ENCODE peak calls at places on chromosomes 11 and 22, in nine cellular contexts. One of them, this sample, is unnamed.
A peak's percentile ranks its signal among the peaks of the same experiment; 100 is the strongest.

GRCh38 chr11:96464695-96465307 is 75.0 kb downstream of the JRKL start:
- DNase-seq in fibroblast of lung: peak; percentile 89
- DNase-seq in choroid plexus epithelial cell: peak; percentile 90
- DNase-seq in brain microvascular endothelial cell: peak; percentile 34
- DNase-seq in fibroblast of mammary gland: peak; percentile 80
- DNase-seq in breast epithelium: no peak
- DNase-seq in IMR-90: peak; percentile 78
- DNase-seq in CD8-positive, alpha-beta T cell: no peak
- DNase-seq in colonic mucosa: no peak
- DNase-seq in this sample: no peak

GRCh38 chr22:19763141-19764049 is 2.8 kb downstream of the TBX1 start:
- DNase-seq in fibroblast of lung: no peak
- DNase-seq in choroid plexus epithelial cell: no peak
- DNase-seq in brain microvascular endothelial cell: no peak
- DNase-seq in fibroblast of mammary gland: no peak
- DNase-seq in breast epithelium: no peak
- DNase-seq in IMR-90: no peak
- DNase-seq in CD8-positive, alpha-beta T cell: no peak
- DNase-seq in colonic mucosa: no peak
- DNase-seq in this sample: no peak

GRCh38 chr11:15896026-15896425 is 460.3 kb downstream of the SOX6 start:
- DNase-seq in fibroblast of lung: no peak
- DNase-seq in choroid plexus epithelial cell: no peak
- DNase-seq in brain microvascular endothelial cell: no peak
- DNase-seq in fibroblast of mammary gland: no peak
- DNase-seq in breast epithelium: no peak
- DNase-seq in IMR-90: no peak
- DNase-seq in CD8-positive, alpha-beta T cell: no peak
- DNase-seq in colonic mucosa: no peak
- DNase-seq in this sample: no peak

GRCh38 chr22:46984751-46985506 is 222.5 kb downstream of the TBC1D22A start:
- DNase-seq in fibroblast of lung: peak; percentile 62
- DNase-seq in choroid plexus epithelial cell: peak; percentile 67
- DNase-seq in brain microvascular endothelial cell: peak; percentile 33
- DNase-seq in fibroblast of mammary gland: peak; percentile 64
- DNase-seq in breast epithelium: peak; percentile 55
- DNase-seq in IMR-90: peak; percentile 69
- DNase-seq in CD8-positive, alpha-beta T cell: no peak
- DNase-seq in colonic mucosa: no peak
- DNase-seq in this sample: no peak

GRCh38 chr22:44729391-44730012 is 22.9 kb upstream of the ARHGAP8 start:
- DNase-seq in fibroblast of lung: peak; percentile 70
- DNase-seq in choroid plexus epithelial cell: peak; percentile 79
- DNase-seq in brain microvascular endothelial cell: peak; percentile 35
- DNase-seq in fibroblast of mammary gland: peak; percentile 66
- DNase-seq in breast epithelium: no peak
- DNase-seq in IMR-90: peak; percentile 71
- DNase-seq in CD8-positive, alpha-beta T cell: no peak
- DNase-seq in colonic mucosa: no peak
- DNase-seq in this sample: no peak

GRCh38 chr11:101446238-101446637 is 137.6 kb downstream of the TRPC6 start:
- DNase-seq in fibroblast of lung: peak; percentile 31
- DNase-seq in choroid plexus epithelial cell: peak; percentile 27
- DNase-seq in brain microvascular endothelial cell: peak; percentile 69
- DNase-seq in fibroblast of mammary gland: peak; percentile 40
- DNase-seq in breast epithelium: no peak
- DNase-seq in IMR-90: peak; percentile 56
- DNase-seq in CD8-positive, alpha-beta T cell: no peak
- DNase-seq in colonic mucosa: no peak
- DNase-seq in this sample: no peak

GRCh38 chr11:64245797-64246623 is 733 bp downstream of the PPP1R14B start:
- DNase-seq in fibroblast of lung: peak; percentile 83
- DNase-seq in choroid plexus epithelial cell: peak; percentile 82
- DNase-seq in brain microvascular endothelial cell: peak; percentile 92
- DNase-seq in fibroblast of mammary gland: peak; percentile 91
- DNase-seq in breast epithelium: peak; percentile 69
- DNase-seq in IMR-90: peak; percentile 91
- DNase-seq in CD8-positive, alpha-beta T cell: peak; percentile 44
- DNase-seq in colonic mucosa: peak; percentile 77
- DNase-seq in this sample: peak; percentile 50

GRCh38 chr11:126834149-126834548 is 166.4 kb downstream of the KIRREL3 start:
- DNase-seq in fibroblast of lung: peak; percentile 58
- DNase-seq in choroid plexus epithelial cell: no peak
- DNase-seq in brain microvascular endothelial cell: peak; percentile 55
- DNase-seq in fibroblast of mammary gland: peak; percentile 85
- DNase-seq in breast epithelium: no peak
- DNase-seq in IMR-90: peak; percentile 91
- DNase-seq in CD8-positive, alpha-beta T cell: no peak
- DNase-seq in colonic mucosa: no peak
- DNase-seq in this sample: no peak

GRCh38 chr11:70854201-70854600 is 398.2 kb downstream of the SHANK2 start:
- DNase-seq in fibroblast of lung: no peak
- DNase-seq in choroid plexus epithelial cell: no peak
- DNase-seq in brain microvascular endothelial cell: no peak
- DNase-seq in fibroblast of mammary gland: no peak
- DNase-seq in breast epithelium: no peak
- DNase-seq in IMR-90: no peak
- DNase-seq in CD8-positive, alpha-beta T cell: no peak
- DNase-seq in colonic mucosa: no peak
- DNase-seq in this sample: no peak

GRCh38 chr11:76664578-76665061 is 5.9 kb downstream of the LRRC32 start:
- DNase-seq in fibroblast of lung: no peak
- DNase-seq in choroid plexus epithelial cell: no peak
- DNase-seq in brain microvascular endothelial cell: no peak
- DNase-seq in fibroblast of mammary gland: no peak
- DNase-seq in breast epithelium: no peak
- DNase-seq in IMR-90: no peak
- DNase-seq in CD8-positive, alpha-beta T cell: peak; percentile 14
- DNase-seq in colonic mucosa: no peak
- DNase-seq in this sample: peak; percentile 33

GRCh38 chr11:81792416-81792815 is 941.2 kb downstream of the FAM181B start:
- DNase-seq in fibroblast of lung: no peak
- DNase-seq in choroid plexus epithelial cell: no peak
- DNase-seq in brain microvascular endothelial cell: no peak
- DNase-seq in fibroblast of mammary gland: no peak
- DNase-seq in breast epithelium: no peak
- DNase-seq in IMR-90: no peak
- DNase-seq in CD8-positive, alpha-beta T cell: no peak
- DNase-seq in colonic mucosa: no peak
- DNase-seq in this sample: no peak

GRCh38 chr11:12702999-12703453 is 28.8 kb downstream of the TEAD1 start:
- DNase-seq in fibroblast of lung: no peak
- DNase-seq in choroid plexus epithelial cell: no peak
- DNase-seq in brain microvascular endothelial cell: no peak
- DNase-seq in fibroblast of mammary gland: no peak
- DNase-seq in breast epithelium: no peak
- DNase-seq in IMR-90: peak; percentile 47
- DNase-seq in CD8-positive, alpha-beta T cell: no peak
- DNase-seq in colonic mucosa: no peak
- DNase-seq in this sample: no peak

GRCh38 chr11:69295995-69296889 is 2.3 kb downstream of the MYEOV start:
- DNase-seq in fibroblast of lung: peak; percentile 92
- DNase-seq in choroid plexus epithelial cell: peak; percentile 89
- DNase-seq in brain microvascular endothelial cell: peak; percentile 61
- DNase-seq in fibroblast of mammary gland: peak; percentile 95
- DNase-seq in breast epithelium: no peak
- DNase-seq in IMR-90: peak; percentile 74
- DNase-seq in CD8-positive, alpha-beta T cell: no peak
- DNase-seq in colonic mucosa: no peak
- DNase-seq in this sample: no peak

GRCh38 chr11:88383446-88383845 is 45.9 kb upstream of the CTSC start:
- DNase-seq in fibroblast of lung: no peak
- DNase-seq in choroid plexus epithelial cell: no peak
- DNase-seq in brain microvascular endothelial cell: no peak
- DNase-seq in fibroblast of mammary gland: no peak
- DNase-seq in breast epithelium: no peak
- DNase-seq in IMR-90: no peak
- DNase-seq in CD8-positive, alpha-beta T cell: no peak
- DNase-seq in colonic mucosa: no peak
- DNase-seq in this sample: no peak

GRCh38 chr11:8180469-8180868 is 11.6 kb upstream of the RIC3 start:
- DNase-seq in fibroblast of lung: no peak
- DNase-seq in choroid plexus epithelial cell: no peak
- DNase-seq in brain microvascular endothelial cell: no peak
- DNase-seq in fibroblast of mammary gland: no peak
- DNase-seq in breast epithelium: no peak
- DNase-seq in IMR-90: no peak
- DNase-seq in CD8-positive, alpha-beta T cell: no peak
- DNase-seq in colonic mucosa: no peak
- DNase-seq in this sample: no peak

DNA sequence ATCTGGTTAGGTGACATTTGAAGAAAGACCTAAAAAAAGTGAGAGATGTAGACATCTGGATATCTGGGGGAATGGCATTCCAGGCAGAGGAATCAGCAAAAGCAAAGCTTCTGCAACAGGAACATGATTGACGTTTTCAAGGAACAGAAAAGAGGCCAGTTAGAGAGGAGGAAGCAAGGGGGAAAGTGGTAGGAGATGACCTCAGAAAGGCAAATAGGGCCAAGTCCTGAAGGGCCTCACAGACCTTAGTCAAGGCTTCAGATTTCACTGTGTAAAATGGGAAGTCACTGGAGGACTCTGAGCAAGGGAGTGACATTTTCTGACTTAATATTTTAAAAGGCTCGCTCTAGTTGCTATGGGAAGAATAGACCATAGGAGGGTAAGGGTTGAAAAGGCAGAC is 9.7 kb downstream of the DEUP1 start:
- DNase-seq in fibroblast of lung: no peak
- DNase-seq in choroid plexus epithelial cell: no peak
- DNase-seq in brain microvascular endothelial cell: no peak
- DNase-seq in fibroblast of mammary gland: no peak
- DNase-seq in breast epithelium: no peak
- DNase-seq in IMR-90: no peak
- DNase-seq in CD8-positive, alpha-beta T cell: no peak
- DNase-seq in colonic mucosa: no peak
- DNase-seq in this sample: no peak
- TF ChIP-seq CTCF in fibroblast of lung: no peak
- TF ChIP-seq CTCF in choroid plexus epithelial cell: no peak
- TF ChIP-seq CTCF in brain microvascular endothelial cell: no peak
- TF ChIP-seq CTCF in fibroblast of mammary gland: no peak
- TF ChIP-seq CTCF in breast epithelium: no peak
- TF ChIP-seq CTCF in IMR-90: no peak
- TF ChIP-seq CTCF in CD8-positive, alpha-beta T cell: no peak
- TF ChIP-seq CTCF in colonic mucosa: no peak
- TF ChIP-seq CTCF in this sample: no peak

GRCh38 chr11:29018631-29019030 is 910.4 kb downstream of the METTL15 start:
- DNase-seq in fibroblast of lung: peak; percentile 46
- DNase-seq in choroid plexus epithelial cell: peak; percentile 91
- DNase-seq in brain microvascular endothelial cell: peak; percentile 90
- DNase-seq in fibroblast of mammary gland: peak; percentile 57
- DNase-seq in breast epithelium: no peak
- DNase-seq in IMR-90: peak; percentile 89
- DNase-seq in CD8-positive, alpha-beta T cell: no peak
- DNase-seq in colonic mucosa: no peak
- DNase-seq in this sample: no peak
- TF ChIP-seq CTCF in fibroblast of lung: no peak
- TF ChIP-seq CTCF in choroid plexus epithelial cell: no peak
- TF ChIP-seq CTCF in brain microvascular endothelial cell: no peak
- TF ChIP-seq CTCF in fibroblast of mammary gland: no peak
- TF ChIP-seq CTCF in breast epithelium: no peak
- TF ChIP-seq CTCF in IMR-90: peak; percentile 14
- TF ChIP-seq CTCF in CD8-positive, alpha-beta T cell: no peak
- TF ChIP-seq CTCF in colonic mucosa: no peak
- TF ChIP-seq CTCF in this sample: no peak

GRCh38 chr11:73228268-73229134 is 10.4 kb downstream of the P2RY2 start:
- DNase-seq in fibroblast of lung: no peak
- DNase-seq in choroid plexus epithelial cell: no peak
- DNase-seq in brain microvascular endothelial cell: no peak
- DNase-seq in fibroblast of mammary gland: no peak
- DNase-seq in breast epithelium: no peak
- DNase-seq in IMR-90: no peak
- DNase-seq in CD8-positive, alpha-beta T cell: no peak
- DNase-seq in colonic mucosa: no peak
- DNase-seq in this sample: peak; percentile 9

GRCh38 chr11:73225851-73226250 is 7.8 kb downstream of the P2RY2 start:
- DNase-seq in fibroblast of lung: no peak
- DNase-seq in choroid plexus epithelial cell: no peak
- DNase-seq in brain microvascular endothelial cell: no peak
- DNase-seq in fibroblast of mammary gland: no peak
- DNase-seq in breast epithelium: no peak
- DNase-seq in IMR-90: no peak
- DNase-seq in CD8-positive, alpha-beta T cell: no peak
- DNase-seq in colonic mucosa: no peak
- DNase-seq in this sample: no peak

GRCh38 chr11:73229321-73230275 is 11.5 kb downstream of the P2RY2 start:
- DNase-seq in fibroblast of lung: no peak
- DNase-seq in choroid plexus epithelial cell: no peak
- DNase-seq in brain microvascular endothelial cell: no peak
- DNase-seq in fibroblast of mammary gland: no peak
- DNase-seq in breast epithelium: no peak
- DNase-seq in IMR-90: no peak
- DNase-seq in CD8-positive, alpha-beta T cell: no peak
- DNase-seq in colonic mucosa: no peak
- DNase-seq in this sample: peak; percentile 12

GRCh38 chr11:73226297-73227006 is 8.4 kb downstream of the P2RY2 start:
- DNase-seq in fibroblast of lung: no peak
- DNase-seq in choroid plexus epithelial cell: no peak
- DNase-seq in brain microvascular endothelial cell: no peak
- DNase-seq in fibroblast of mammary gland: no peak
- DNase-seq in breast epithelium: no peak
- DNase-seq in IMR-90: no peak
- DNase-seq in CD8-positive, alpha-beta T cell: no peak
- DNase-seq in colonic mucosa: no peak
- DNase-seq in this sample: peak; percentile 0

GRCh38 chr11:73227571-73228211 is 9.6 kb downstream of the P2RY2 start:
- DNase-seq in fibroblast of lung: no peak
- DNase-seq in choroid plexus epithelial cell: no peak
- DNase-seq in brain microvascular endothelial cell: no peak
- DNase-seq in fibroblast of mammary gland: no peak
- DNase-seq in breast epithelium: peak; percentile 58
- DNase-seq in IMR-90: no peak
- DNase-seq in CD8-positive, alpha-beta T cell: no peak
- DNase-seq in colonic mucosa: peak; percentile 88
- DNase-seq in this sample: peak; percentile 8
- TF ChIP-seq CTCF in fibroblast of lung: no peak
- TF ChIP-seq CTCF in choroid plexus epithelial cell: no peak
- TF ChIP-seq CTCF in brain microvascular endothelial cell: no peak
- TF ChIP-seq CTCF in fibroblast of mammary gland: no peak
- TF ChIP-seq CTCF in breast epithelium: no peak
- TF ChIP-seq CTCF in IMR-90: no peak
- TF ChIP-seq CTCF in CD8-positive, alpha-beta T cell: no peak
- TF ChIP-seq CTCF in colonic mucosa: no peak
- TF ChIP-seq CTCF in this sample: no peak

DNA sequence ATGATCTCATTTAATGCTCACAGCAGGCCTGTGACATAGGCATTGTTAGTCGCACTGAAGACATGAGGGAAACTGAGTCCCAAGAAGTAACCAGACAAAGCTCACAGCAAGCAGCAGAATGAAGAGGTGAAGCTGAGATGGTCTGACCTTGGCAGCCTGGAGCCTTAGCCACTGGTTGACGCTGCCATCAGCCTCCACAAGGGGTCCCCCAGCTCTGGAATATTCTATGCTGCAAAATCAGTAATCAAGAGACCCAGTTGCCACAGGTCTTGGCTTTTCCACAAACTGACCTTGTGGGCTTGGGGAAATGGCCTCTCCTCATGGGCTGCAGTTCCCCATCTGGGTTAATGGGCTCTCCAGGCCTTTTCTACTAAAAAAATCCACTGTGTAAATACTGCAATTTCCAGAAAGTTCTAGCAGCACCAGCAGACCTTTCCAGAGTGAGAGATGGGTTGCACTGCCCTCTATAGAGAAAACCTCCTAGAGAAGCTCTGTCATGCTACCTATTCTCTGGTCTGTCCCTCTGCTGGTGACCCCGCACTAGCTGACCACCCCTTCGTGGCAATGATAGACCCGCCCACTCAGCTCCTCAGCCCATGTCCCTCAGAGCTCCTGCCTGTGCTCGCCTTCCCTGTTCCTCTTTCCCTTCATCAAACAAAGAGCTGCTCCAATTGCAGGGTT is 22.6 kb upstream of the ISX start:
- DNase-seq in fibroblast of lung: no peak
- DNase-seq in choroid plexus epithelial cell: no peak
- DNase-seq in brain microvascular endothelial cell: no peak
- DNase-seq in fibroblast of mammary gland: no peak
- DNase-seq in breast epithelium: no peak
- DNase-seq in IMR-90: no peak
- DNase-seq in CD8-positive, alpha-beta T cell: no peak
- DNase-seq in colonic mucosa: no peak
- DNase-seq in this sample: no peak
- TF ChIP-seq CTCF in fibroblast of lung: no peak
- TF ChIP-seq CTCF in choroid plexus epithelial cell: peak; percentile 10
- TF ChIP-seq CTCF in brain microvascular endothelial cell: peak; percentile 27
- TF ChIP-seq CTCF in fibroblast of mammary gland: no peak
- TF ChIP-seq CTCF in breast epithelium: no peak
- TF ChIP-seq CTCF in IMR-90: no peak
- TF ChIP-seq CTCF in CD8-positive, alpha-beta T cell: no peak
- TF ChIP-seq CTCF in colonic mucosa: peak; percentile 42
- TF ChIP-seq CTCF in this sample: no peak